ENCODE peak calls at places on chromosomes 12 and 14, in five cellular contexts. B is body of pancreas, R is mesenchymal stem cell, M is iPS DF 6.9, V is left ventricle myocardium inferior. Y is an unnamed sample.

GRCh38 chr12:59030415-59030814 is 110.1 kb upstream of the LRIG3 start:
- DNase-seq in V (no peak), R (no peak), M (no peak), B (peak; percentile 80), Y (no peak)

GRCh38 chr14:69152181-69152943 is 557 bp downstream of the DCAF5 start:
- DNase-seq in V (no peak), M (no peak), B (peak; percentile 19), R (peak; percentile 55), Y (peak; percentile 28)

GRCh38 chr12:910416-910815 is 39.1 kb downstream of the RAD52 start:
- DNase-seq in M (no peak), B (no peak), V (no peak), R (no peak), Y (no peak)

GRCh38 chr14:69786628-69787027 is 10.4 kb downstream of the SLC10A1 start:
- DNase-seq in M (no peak), B (no peak), R (no peak), V (no peak), Y (no peak)

GRCh38 chr14:52352546-52352945 is 38.4 kb downstream of the PTGER2 start:
- DNase-seq in V (no peak), M (no peak), B (no peak), R (peak; percentile 76), Y (no peak)

GRCh38 chr12:124767075-124767821 is 96.4 kb downstream of the SCARB1 start:
- DNase-seq in B (peak; percentile 80), V (peak; percentile 85), M (no peak), R (peak; percentile 72), Y (peak; percentile 38)

GRCh38 chr12:98745578-98746391 is 100.7 kb downstream of the APAF1 start:
- DNase-seq in R (peak; percentile 10), B (no peak), M (no peak), V (no peak), Y (no peak)

GRCh38 chr12:116520801-116521471 is 38.2 kb upstream of the MAP1LC3B2 start:
- DNase-seq in B (no peak), V (no peak), R (peak; percentile 59), M (no peak), Y (no peak)

GRCh38 chr12:116142936-116143882 is 134.3 kb downstream of the MED13L start:
- DNase-seq in V (no peak), M (no peak), R (peak; percentile 94), B (no peak), Y (no peak)

GRCh38 chr12:125110641-125111360 is 45.6 kb downstream of the AACS start:
- DNase-seq in R (peak; percentile 11), M (no peak), V (no peak), B (no peak), Y (no peak)

GRCh38 chr14:39442293-39442692 is 10.1 kb upstream of the FBXO33 start:
- DNase-seq in V (no peak), R (no peak), M (no peak), B (no peak), Y (no peak)

GRCh38 chr12:3752096-3752709 is 706 bp downstream of the CRACR2A start:
- DNase-seq in B (no peak), R (peak; percentile 24), V (peak; percentile 61), M (no peak), Y (peak; percentile 77)

GRCh38 chr12:120132863-120133385 is 16.4 kb upstream of the RAB35 start:
- DNase-seq in R (no peak), B (no peak), V (no peak), M (no peak), Y (peak; percentile 75)

GRCh38 chr12:120126635-120127005 is 10.1 kb upstream of the RAB35 start:
- DNase-seq in M (no peak), R (no peak), B (no peak), V (no peak), Y (no peak)

GRCh38 chr12:120131116-120131515 is 14.6 kb upstream of the RAB35 start:
- DNase-seq in R (no peak), B (no peak), M (no peak), V (no peak), Y (no peak)

GRCh38 chr12:120132437-120132836 is 15.9 kb upstream of the RAB35 start:
- DNase-seq in V (no peak), B (no peak), R (no peak), M (no peak), Y (no peak)

DNA sequence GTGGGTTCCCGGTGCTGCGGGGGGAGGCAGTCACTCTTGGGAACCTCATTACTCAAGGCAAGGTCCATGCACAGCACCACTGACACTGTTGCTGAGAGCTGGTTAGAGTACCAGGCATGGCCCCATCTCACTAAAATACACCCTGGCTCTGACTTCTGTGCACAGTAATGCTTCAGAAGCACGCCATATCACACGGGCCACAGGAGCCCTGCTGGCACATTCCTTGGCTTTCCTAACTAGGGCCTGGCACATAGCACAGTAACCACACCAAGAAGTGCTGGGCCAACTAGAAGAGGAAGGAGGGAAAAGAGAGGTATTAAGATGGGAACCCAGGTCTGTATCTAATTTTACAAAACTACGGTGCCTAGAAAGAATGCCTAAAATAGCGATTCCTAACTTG is 13.5 kb upstream of the RAB35 start:
- DNase-seq in M (no peak), R (no peak), B (no peak), V (peak; percentile 30), Y (no peak)
- H3K36me3 ChIP-seq in M (peaks cover 57% of the 10 kb centered on the region), R (peaks cover 96% of the 10 kb centered on the region), B (peaks cover 21% of the 10 kb centered on the region), V (peaks cover 94% of the 10 kb centered on the region), Y (no peaks in the 10 kb centered on the region)

DNA sequence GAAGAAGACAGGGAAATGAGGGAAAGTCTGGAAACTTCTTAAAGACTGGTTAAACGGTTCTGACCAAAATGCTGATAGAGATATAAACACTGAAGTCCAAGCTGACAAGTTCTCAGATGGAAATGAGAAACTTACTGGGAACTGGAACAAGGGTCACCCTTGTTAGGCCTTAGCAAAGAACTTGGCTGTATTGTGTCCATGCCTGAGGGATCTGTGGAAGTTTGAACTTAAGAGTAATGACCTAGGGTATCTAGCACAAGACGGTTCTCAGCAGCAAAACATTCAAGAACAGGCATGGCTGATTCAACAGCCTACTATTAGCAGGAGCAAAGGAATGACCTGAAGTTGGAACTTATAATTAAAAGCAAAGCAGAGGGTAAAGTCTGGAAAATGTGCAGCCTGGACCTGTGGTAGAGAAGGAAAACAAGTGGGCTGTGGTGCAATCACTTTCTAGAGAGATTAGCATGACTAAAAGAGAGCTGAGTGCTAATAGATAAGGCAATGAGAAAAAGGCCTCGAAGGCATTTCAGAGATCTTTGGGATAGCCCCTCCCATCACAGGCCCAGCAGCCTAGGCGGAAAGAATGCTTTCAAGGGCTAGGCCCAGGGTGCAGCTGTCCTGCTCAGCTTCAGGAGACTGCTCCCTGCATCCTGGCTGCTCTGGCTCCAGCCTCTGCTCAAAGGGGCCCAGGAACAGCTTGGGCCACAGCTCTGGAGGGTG is 60.3 kb downstream of the ATP2B1 start:
- DNase-seq in M (peak; percentile 25), R (peak; percentile 72), V (no peak), B (no peak), Y (no peak)
- H3K4me3 ChIP-seq in M (no peak overlapping the region), R (no peak overlapping the region), V (no peak overlapping the region), B (no peak overlapping the region), Y (no peak overlapping the region)

GRCh38 chr12:109983432-109984142 is 12.6 kb downstream of the GIT2 start:
- DNase-seq in V (no peak), B (peak; percentile 24), M (no peak), R (no peak), Y (no peak)
- H3K36me3 ChIP-seq in V (peaks cover 98% of the 10 kb centered on the region), B (no peaks in the 10 kb centered on the region), M (peaks cover 8% of the 10 kb centered on the region), R (peaks cover 52% of the 10 kb centered on the region), Y (no peaks in the 10 kb centered on the region)

GRCh38 chr14:79101388-79101787 is 931.2 kb downstream of the NRXN3 start:
- DNase-seq in B (no peak), M (no peak), R (no peak), V (no peak), Y (no peak)
- H3K4me3 ChIP-seq in B (no peak overlapping the region), M (no peak overlapping the region), R (no peak overlapping the region), V (no peak overlapping the region), Y (no peak overlapping the region)

DNA sequence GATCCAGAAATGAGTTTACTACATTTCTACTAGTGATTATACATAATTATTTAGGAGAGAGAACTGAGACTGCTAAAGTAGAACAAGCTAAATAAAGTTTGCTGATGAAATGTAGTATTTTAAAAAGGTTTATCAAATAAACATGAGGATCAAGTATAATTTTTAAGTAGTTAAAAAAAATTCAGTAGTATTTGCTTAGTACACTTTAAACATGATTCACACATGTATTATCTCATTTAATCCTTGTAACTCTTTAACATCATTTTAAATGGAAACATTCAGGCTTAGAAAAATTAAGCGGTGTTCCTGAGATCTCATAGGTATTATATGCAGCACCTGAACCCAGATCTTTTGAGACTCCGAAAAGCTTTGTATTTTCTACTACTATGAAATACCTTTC is 8.7 kb downstream of the SNW1 start:
- DNase-seq in M (no peak), V (no peak), B (no peak), R (no peak), Y (no peak)
- H3K36me3 ChIP-seq in M (peaks cover 5% of the 10 kb centered on the region), V (peaks cover 66% of the 10 kb centered on the region), B (peaks cover 8% of the 10 kb centered on the region), R (peaks cover 29% of the 10 kb centered on the region), Y (peaks cover 3% of the 10 kb centered on the region)

GRCh38 chr14:23557946-23558345 is 1.9 kb downstream of the THTPA start:
- DNase-seq in M (no peak), B (no peak), V (no peak), R (no peak), Y (no peak)
- H3K4me3 ChIP-seq in M (no peak overlapping the region), B (no peak overlapping the region), V (no peak overlapping the region), R (no peak overlapping the region), Y (no peak overlapping the region)

DNA sequence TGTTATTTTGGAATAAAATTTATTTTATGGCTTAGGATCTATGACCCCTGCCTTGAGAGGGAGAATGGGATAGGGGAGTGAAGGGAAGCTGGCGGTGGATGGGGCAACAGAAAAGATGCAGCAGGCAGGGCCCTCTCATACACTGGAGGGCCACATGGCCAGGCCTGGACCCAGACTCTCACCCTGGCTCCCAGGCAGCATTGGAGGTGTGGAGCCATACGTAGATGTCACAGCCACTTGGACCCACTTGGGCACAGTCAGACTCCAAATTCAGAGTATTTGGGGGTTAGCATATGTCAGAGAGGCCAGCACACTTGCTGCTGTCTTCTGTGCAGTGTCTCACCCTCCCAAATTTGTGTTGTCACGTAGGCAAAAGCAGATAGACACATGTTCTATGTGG is 6.5 kb downstream of the NAB2 start:
- DNase-seq in R (no peak), M (no peak), V (no peak), B (no peak), Y (no peak)
- H3K36me3 ChIP-seq in R (peaks cover 82% of the 10 kb centered on the region), M (peaks cover 11% of the 10 kb centered on the region), V (peaks cover 89% of the 10 kb centered on the region), B (no peaks in the 10 kb centered on the region), Y (no peaks in the 10 kb centered on the region)

DNA sequence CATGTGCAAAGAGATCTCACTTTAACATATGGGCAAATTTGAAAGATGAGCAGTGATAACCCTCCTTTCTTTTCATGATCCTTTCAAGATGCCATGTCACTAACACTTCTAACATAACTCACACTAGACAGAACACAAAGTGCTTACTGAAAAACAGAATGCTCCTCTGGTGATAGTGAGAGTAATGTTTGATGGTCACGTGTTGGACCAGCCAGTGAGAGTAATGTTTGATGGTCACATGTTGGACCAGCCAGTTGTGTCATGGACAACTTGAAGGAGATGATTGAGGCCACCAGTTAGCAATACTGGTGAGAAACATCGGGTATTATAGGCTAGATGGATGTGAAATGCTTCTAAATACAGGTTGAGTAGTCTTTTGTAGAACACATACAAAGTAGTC is 5.7 kb downstream of the NEUROD4 start:
- DNase-seq in M (no peak), B (no peak), R (no peak), V (no peak), Y (no peak)
- H3K4me3 ChIP-seq in M (no peak overlapping the region), B (no peak overlapping the region), R (no peak overlapping the region), V (no peak overlapping the region), Y (no peak overlapping the region)